ENCODE peak calls at places on chromosomes 16 and 17, in four cellular contexts. M is GM23248; D is K562; L is CD8-positive, alpha-beta T cell. V is an unnamed sample.

GRCh38 chr17:16286009-16286946 is 67.0 kb downstream of the CENPV start:
- DNase-seq in M (peak; percentile 98), D (peak; percentile 95), L (peak; percentile 66), V (peak; percentile 88)

GRCh38 chr16:57863434-57864160 is 61.3 kb upstream of the KIFC3 start:
- DNase-seq in M (peak; percentile 88), L (no peak), D (peak; percentile 55), V (no peak)

GRCh38 chr17:8382052-8382879 is 727 bp downstream of the RPL26 start:
- DNase-seq in D (peak; percentile 23), L (no peak), M (peak; percentile 42), V (no peak)

GRCh38 chr17:19867654-19868395 is at the start of gene ULK2:
- DNase-seq in M (peak; percentile 87), D (no peak), L (peak; percentile 40), V (peak; percentile 52)

GRCh38 chr17:72176902-72177660 is 56.3 kb downstream of the SOX9 start:
- DNase-seq in L (no peak), M (peak; percentile 8), D (no peak), V (no peak)

GRCh38 chr16:89052191-89052787 is 41.4 kb upstream of the ACSF3 start:
- DNase-seq in L (no peak), M (peak; percentile 31), D (no peak), V (no peak)

GRCh38 chr16:1789643-1790045 is 3.9 kb downstream of the IGFALS start:
- DNase-seq in D (no peak), M (no peak), L (no peak), V (no peak)

GRCh38 chr17:69122065-69122464 is 19.6 kb downstream of the ABCA6 start:
- DNase-seq in M (no peak), D (no peak), L (no peak), V (no peak)

GRCh38 chr17:77495575-77495974 is 354.8 kb downstream of the SEC14L1 start:
- DNase-seq in L (no peak), M (no peak), D (no peak), V (no peak)

GRCh38 chr17:79658811-79659207 is 48.0 kb upstream of the RBFOX3 start:
- DNase-seq in M (peak; percentile 38), L (no peak), D (peak; percentile 30), V (no peak)

GRCh38 chr16:35906440-35906839 is 2447.0 kb downstream of the TP53TG3F start:
- DNase-seq in M (no peak), D (no peak), L (no peak), V (no peak)

GRCh38 chr17:70271672-70272071 is 102.3 kb downstream of the KCNJ2 start:
- DNase-seq in L (no peak), M (no peak), D (no peak), V (no peak)

GRCh38 chr17:55479903-55480302 is 31.3 kb downstream of the SMIM36 start:
- DNase-seq in M (no peak), L (no peak), D (no peak), V (no peak)

GRCh38 chr16:27169511-27170071 is 33.7 kb upstream of the KDM8 start:
- DNase-seq in L (peak; percentile 54), M (peak; percentile 83), D (no peak), V (peak; percentile 86)

GRCh38 chr16:88770459-88771293 is 14.3 kb downstream of the PIEZO1 start:
- DNase-seq in D (peak; percentile 98), M (no peak), L (no peak), V (no peak)

GRCh38 chr17:7296189-7296861 is 1.9 kb upstream of the YBX2 start:
- DNase-seq in D (peak; percentile 83), L (peak; percentile 58), M (peak; percentile 95), V (peak; percentile 62)

GRCh38 chr17:57619061-57619937 is 125.8 kb downstream of the CCDC182 start:
- DNase-seq in L (no peak), M (peak; percentile 72), D (peak; percentile 12), V (no peak)

GRCh38 chr16:11312718-11313492 is 31.8 kb upstream of the PRM1 start:
- DNase-seq in L (no peak), D (peak; percentile 63), M (peak; percentile 47), V (peak; percentile 50)

GRCh38 chr16:54135361-54136275 is 151.0 kb downstream of the IRX3 start:
- DNase-seq in D (no peak), L (no peak), M (peak; percentile 85), V (no peak)

GRCh38 chr16:16092925-16093624 is 130.2 kb downstream of the ABCC6 start:
- DNase-seq in D (no peak), M (peak; percentile 36), L (no peak), V (no peak)

GRCh38 chr17:74177018-74177450 is 26.4 kb upstream of the RPL38 start:
- DNase-seq in L (no peak), D (no peak), M (peak; percentile 63), V (no peak)

GRCh38 chr17:795276-795675 is 13.1 kb downstream of the MRM3 start:
- DNase-seq in D (no peak), L (no peak), M (no peak), V (no peak)
- H3K27ac ChIP-seq in D (no peak overlapping the region), L (no peak overlapping the region), M (no peak overlapping the region), V (no peak overlapping the region)

GRCh38 chr17:28746611-28747045 is 2.8 kb downstream of the TRAF4 start:
- DNase-seq in L (no peak), M (no peak), D (no peak), V (no peak)
- H3K27ac ChIP-seq in L (no peak overlapping the region), M (no peak overlapping the region), D (peak overlapping the region; percentile 96), V (peak overlapping the region; percentile 67)

GRCh38 chr16:69179255-69180010 is 7.5 kb upstream of the SNTB2 start:
- DNase-seq in L (no peak), D (no peak), M (peak; percentile 89), V (no peak)
- H3K27ac ChIP-seq in L (no peak overlapping the region), D (peak overlapping the region; percentile 17), M (peak overlapping the region; percentile 73), V (no peak overlapping the region)

DNA sequence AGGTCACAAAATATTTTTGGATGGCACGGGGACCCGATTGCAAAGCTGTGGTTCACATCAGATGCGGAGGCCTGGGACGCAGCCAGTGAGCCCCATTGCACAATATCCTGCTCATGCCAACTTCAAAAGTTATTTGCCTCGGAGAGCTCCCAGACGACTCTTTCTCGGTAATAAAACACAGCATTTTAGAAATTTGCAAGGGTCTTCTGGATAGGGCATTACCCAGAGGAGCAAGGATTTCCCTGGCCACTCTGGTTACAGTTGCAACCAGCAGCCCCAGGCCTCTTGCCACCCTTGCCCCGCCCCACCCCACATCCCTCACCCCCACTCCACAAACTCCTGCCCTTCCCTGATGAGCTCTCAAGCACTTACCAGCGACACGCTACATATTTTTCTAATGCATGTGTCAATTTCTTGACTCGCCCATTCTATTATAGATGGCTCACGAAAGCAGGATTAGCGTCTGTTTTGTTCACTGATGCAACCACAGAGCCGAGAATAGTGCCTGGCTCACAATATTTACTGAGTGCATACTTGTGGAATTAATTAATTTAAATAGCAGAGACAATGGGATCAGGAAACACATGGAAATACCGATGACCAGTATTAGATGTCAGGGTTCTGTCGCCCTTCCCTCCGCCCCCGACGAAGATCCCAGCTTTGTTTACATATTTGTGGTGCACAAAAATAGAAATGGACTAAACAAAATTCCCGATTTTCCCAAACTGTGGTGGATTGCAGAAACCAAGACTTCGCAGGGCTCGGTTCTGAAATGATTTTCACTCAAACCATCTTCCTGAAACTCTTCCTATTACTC is 62.4 kb downstream of the ADCY9 start:
- DNase-seq in M (peak; percentile 93), L (no peak), D (no peak), V (no peak)
- H3K27ac ChIP-seq in M (peak overlapping the region; percentile 91), L (no peak overlapping the region), D (no peak overlapping the region), V (no peak overlapping the region)

DNA sequence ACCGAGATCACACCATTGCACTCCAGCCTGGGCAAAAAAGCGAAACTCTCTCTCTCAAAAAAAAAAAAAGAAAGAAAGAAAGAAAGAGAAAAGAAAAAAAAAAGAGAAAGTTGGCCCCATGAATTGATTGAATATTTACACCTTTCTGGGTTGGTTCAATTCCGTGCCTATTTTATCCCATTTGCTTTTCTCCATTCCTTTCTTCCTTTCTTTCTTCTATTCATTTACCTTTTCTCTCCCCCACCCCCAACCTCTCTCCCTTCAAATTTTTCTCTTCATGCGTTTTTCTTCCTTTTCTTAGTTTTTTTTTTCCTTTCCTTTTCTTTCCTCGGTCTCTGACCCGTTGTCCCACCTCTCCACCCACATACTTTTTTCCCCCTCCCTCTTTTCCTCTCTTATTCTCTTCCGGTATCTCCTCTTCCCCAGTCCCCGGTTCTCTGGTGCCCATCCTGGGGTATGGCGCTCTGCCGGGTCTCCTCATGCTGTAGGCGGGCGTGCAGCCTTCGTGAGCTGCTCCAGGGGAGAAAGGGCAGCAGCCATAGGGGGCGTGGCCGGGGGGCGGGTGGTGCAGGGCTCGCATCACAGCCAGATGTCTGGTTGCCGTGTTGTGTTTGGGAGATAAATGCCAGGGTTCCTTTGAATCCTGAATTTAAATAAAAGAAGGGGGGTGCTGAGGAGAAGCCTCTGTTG is 5.3 kb upstream of the COL1A1 start:
- DNase-seq in D (peak; percentile 63), M (peak; percentile 85), L (no peak), V (no peak)
- H3K27ac ChIP-seq in D (no peak overlapping the region), M (peak overlapping the region; percentile 100), L (no peak overlapping the region), V (no peak overlapping the region)

GRCh38 chr17:67490471-67490870 is 113.4 kb downstream of the PITPNC1 start:
- DNase-seq in L (no peak), M (no peak), D (no peak), V (no peak)

GRCh38 chr17:67488161-67488560 is 111.1 kb downstream of the PITPNC1 start:
- DNase-seq in M (peak; percentile 64), L (no peak), D (no peak), V (no peak)

GRCh38 chr17:67488768-67489167 is 111.7 kb downstream of the PITPNC1 start:
- DNase-seq in M (no peak), D (no peak), L (no peak), V (no peak)

GRCh38 chr17:67489273-67489672 is 112.2 kb downstream of the PITPNC1 start:
- DNase-seq in M (no peak), L (no peak), D (no peak), V (no peak)

DNA sequence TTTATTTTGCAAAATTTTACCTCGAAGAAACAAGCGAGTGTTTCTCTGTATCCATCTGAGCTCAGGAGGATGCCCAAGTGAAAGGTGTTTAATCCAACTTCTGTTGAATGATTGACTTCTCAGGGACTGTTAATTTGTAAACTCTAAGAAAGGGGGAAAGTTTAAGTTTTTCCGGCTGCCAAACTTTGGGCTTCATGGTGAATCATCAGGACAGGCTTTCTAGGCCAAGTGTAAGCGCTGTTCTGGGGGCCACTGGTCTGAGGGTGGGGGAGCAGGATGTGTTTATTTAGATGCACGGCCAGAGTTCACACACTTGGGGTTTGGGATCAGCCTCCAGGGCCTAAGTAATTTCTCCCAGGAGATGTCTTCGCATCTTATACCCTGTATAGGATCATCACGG is 110.4 kb downstream of the PITPNC1 start:
- DNase-seq in D (no peak), M (peak; percentile 38), L (no peak), V (no peak)
- H3K27ac ChIP-seq in D (no peak overlapping the region), M (peak overlapping the region; percentile 32), L (no peak overlapping the region), V (no peak overlapping the region)

DNA sequence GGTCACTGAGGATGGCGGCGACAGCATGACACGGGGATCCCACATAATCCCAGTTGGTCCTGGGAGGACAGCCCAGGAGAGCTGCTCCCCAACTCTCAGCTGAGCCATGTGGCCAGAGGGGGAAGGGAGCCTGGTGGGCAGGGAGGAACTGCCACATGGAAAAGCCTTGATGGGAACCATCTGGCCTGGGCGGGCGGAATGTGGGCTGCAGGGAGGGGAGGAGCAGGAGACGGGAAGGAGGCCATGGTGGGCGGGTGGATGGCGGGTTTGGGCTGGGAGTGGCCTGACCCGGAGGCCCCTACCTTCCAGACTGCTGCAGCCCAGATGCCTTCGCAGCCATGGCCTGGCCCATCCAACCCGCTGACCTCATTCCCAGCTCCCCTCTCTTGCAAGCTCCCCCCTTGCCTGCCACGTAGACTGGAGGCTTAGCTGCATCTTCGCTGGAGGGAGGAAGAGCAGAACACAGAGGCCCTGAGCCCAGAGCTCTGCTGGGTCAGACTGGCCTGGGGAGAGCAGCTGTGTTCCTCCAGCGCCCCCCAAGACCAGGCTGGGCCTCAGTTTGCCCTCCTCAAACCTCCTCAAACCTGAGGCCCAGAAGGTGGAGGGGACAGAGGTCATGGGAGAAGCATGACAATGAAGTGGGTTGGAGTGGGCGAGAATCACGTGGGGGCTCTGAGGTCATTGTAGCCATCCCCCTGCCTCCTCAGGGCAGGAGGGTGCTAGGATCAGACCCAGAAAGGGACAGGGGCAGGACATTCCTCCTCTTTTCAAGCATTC is 8.2 kb upstream of the COL1A1 start:
- DNase-seq in D (peak; percentile 54), M (peak; percentile 100), L (no peak), V (no peak)
- H3K27ac ChIP-seq in D (peak overlapping the region; percentile 63), M (peak overlapping the region; percentile 100), L (no peak overlapping the region), V (no peak overlapping the region)